ENCODE peak calls at places on chromosome 21, in five cellular contexts. One of them, this sample, is unnamed.

GRCh38 chr21:44714905-44715304 is 3.5 kb upstream of the TSPEAR start:
- DNase-seq in neuronal stem cell: no peak
- DNase-seq in H9: no peak
- DNase-seq in H1: peak; percentile 33
- DNase-seq in mesenchymal stem cell: no peak
- DNase-seq in this sample: no peak

GRCh38 chr21:46161800-46162592 is 6.6 kb upstream of the FTCD start:
- DNase-seq in H9: no peak
- DNase-seq in H1: peak; percentile 39
- DNase-seq in neuronal stem cell: no peak
- DNase-seq in mesenchymal stem cell: no peak
- DNase-seq in this sample: no peak

GRCh38 chr21:43931454-43931853 is 66.4 kb downstream of the AGPAT3 start:
- DNase-seq in neuronal stem cell: no peak
- DNase-seq in mesenchymal stem cell: no peak
- DNase-seq in H9: no peak
- DNase-seq in H1: no peak
- DNase-seq in this sample: no peak

GRCh38 chr21:31509108-31510017 is 150.1 kb upstream of the SOD1 start:
- DNase-seq in H9: peak; percentile 78
- DNase-seq in mesenchymal stem cell: peak; percentile 32
- DNase-seq in H1: peak; percentile 85
- DNase-seq in neuronal stem cell: no peak
- DNase-seq in this sample: no peak

GRCh38 chr21:18294100-18294499 is 49.5 kb downstream of the CHODL start:
- DNase-seq in H1: no peak
- DNase-seq in mesenchymal stem cell: no peak
- DNase-seq in H9: no peak
- DNase-seq in neuronal stem cell: no peak
- DNase-seq in this sample: no peak

GRCh38 chr21:39400173-39400572 is 45.4 kb downstream of the LCA5L start:
- DNase-seq in H9: no peak
- DNase-seq in H1: no peak
- DNase-seq in neuronal stem cell: no peak
- DNase-seq in mesenchymal stem cell: no peak
- DNase-seq in this sample: no peak

GRCh38 chr21:43812957-43813730 is 23.8 kb downstream of the RRP1 start:
- DNase-seq in mesenchymal stem cell: no peak
- DNase-seq in H1: no peak
- DNase-seq in neuronal stem cell: no peak
- DNase-seq in H9: no peak
- DNase-seq in this sample: no peak

GRCh38 chr21:45537746-45538291 is 4.4 kb downstream of the SLC19A1 start:
- DNase-seq in H9: no peak
- DNase-seq in H1: peak; percentile 29
- DNase-seq in mesenchymal stem cell: no peak
- DNase-seq in neuronal stem cell: no peak
- DNase-seq in this sample: no peak

GRCh38 chr21:44401386-44402160 is 48.2 kb downstream of the TRPM2 start:
- DNase-seq in H1: no peak
- DNase-seq in neuronal stem cell: no peak
- DNase-seq in mesenchymal stem cell: no peak
- DNase-seq in H9: no peak
- DNase-seq in this sample: no peak

GRCh38 chr21:16792155-16792554 is 720.7 kb upstream of the CXADR start:
- DNase-seq in H1: no peak
- DNase-seq in neuronal stem cell: no peak
- DNase-seq in mesenchymal stem cell: no peak
- DNase-seq in H9: no peak
- DNase-seq in this sample: no peak

GRCh38 chr21:44375281-44375651 is 21.8 kb downstream of the TRPM2 start:
- DNase-seq in mesenchymal stem cell: no peak
- DNase-seq in H1: no peak
- DNase-seq in neuronal stem cell: no peak
- DNase-seq in H9: no peak
- DNase-seq in this sample: no peak

GRCh38 chr21:17539743-17540341 is 27.0 kb downstream of the CXADR start:
- DNase-seq in neuronal stem cell: no peak
- DNase-seq in H9: no peak
- DNase-seq in mesenchymal stem cell: no peak
- DNase-seq in H1: no peak
- DNase-seq in this sample: no peak

GRCh38 chr21:44738621-44739020 is 27.2 kb upstream of the TSPEAR start:
- DNase-seq in H1: peak; percentile 22
- DNase-seq in neuronal stem cell: no peak
- DNase-seq in mesenchymal stem cell: no peak
- DNase-seq in H9: peak; percentile 9
- DNase-seq in this sample: no peak

GRCh38 chr21:31180256-31181088 is 142.2 kb upstream of the KRTAP19-8 start:
- DNase-seq in neuronal stem cell: no peak
- DNase-seq in mesenchymal stem cell: peak; percentile 63
- DNase-seq in H1: no peak
- DNase-seq in H9: no peak
- DNase-seq in this sample: peak; percentile 54

GRCh38 chr21:45278156-45278911 is 9.4 kb downstream of the POFUT2 start:
- DNase-seq in H1: no peak
- DNase-seq in H9: peak; percentile 17
- DNase-seq in mesenchymal stem cell: no peak
- DNase-seq in neuronal stem cell: no peak
- DNase-seq in this sample: no peak

GRCh38 chr21:46634966-46635323 is 529 bp upstream of the PRMT2 start:
- DNase-seq in H9: no peak
- DNase-seq in neuronal stem cell: peak; percentile 74
- DNase-seq in mesenchymal stem cell: peak; percentile 91
- DNase-seq in H1: no peak
- DNase-seq in this sample: peak; percentile 87

GRCh38 chr21:46080171-46081021 is 17.5 kb upstream of the COL6A2 start:
- DNase-seq in mesenchymal stem cell: no peak
- DNase-seq in H9: peak; percentile 33
- DNase-seq in neuronal stem cell: no peak
- DNase-seq in H1: no peak
- DNase-seq in this sample: no peak

GRCh38 chr21:32096411-32096810 is 182.4 kb downstream of the MIS18A start:
- DNase-seq in neuronal stem cell: peak; percentile 26
- DNase-seq in H1: peak; percentile 70
- DNase-seq in mesenchymal stem cell: no peak
- DNase-seq in H9: peak; percentile 68
- DNase-seq in this sample: no peak

GRCh38 chr21:28884481-28884880 is 108.2 kb downstream of the LTN1 start:
- DNase-seq in mesenchymal stem cell: no peak
- DNase-seq in H9: no peak
- DNase-seq in neuronal stem cell: no peak
- DNase-seq in H1: no peak
- DNase-seq in this sample: peak; percentile 8

GRCh38 chr21:34910396-34910795 is 138.7 kb downstream of the RUNX1 start:
- DNase-seq in neuronal stem cell: no peak
- DNase-seq in H9: no peak
- DNase-seq in mesenchymal stem cell: no peak
- DNase-seq in H1: no peak
- DNase-seq in this sample: no peak
- H2BK15ac ChIP-seq in neuronal stem cell: no peak overlapping the region
- H2BK15ac ChIP-seq in H9: no peak overlapping the region
- H2BK15ac ChIP-seq in mesenchymal stem cell: no peak overlapping the region
- H2BK15ac ChIP-seq in H1: no peak overlapping the region
- H2BK15ac ChIP-seq in this sample: peak overlapping the region; percentile 13

GRCh38 chr21:9008636-9009035 is 1512.7 kb upstream of the TPTE start:
- DNase-seq in H9: no peak
- DNase-seq in H1: no peak
- DNase-seq in mesenchymal stem cell: no peak
- DNase-seq in neuronal stem cell: no peak
- DNase-seq in this sample: no peak
- H3K9me3 ChIP-seq in H9: peaks cover 98% of the 10 kb centered on the region
- H3K9me3 ChIP-seq in H1: peaks cover 90% of the 10 kb centered on the region
- H3K9me3 ChIP-seq in mesenchymal stem cell: no peaks in the 10 kb centered on the region
- H3K9me3 ChIP-seq in neuronal stem cell: peaks cover 24% of the 10 kb centered on the region
- H3K9me3 ChIP-seq in this sample: peaks cover 47% of the 10 kb centered on the region

DNA sequence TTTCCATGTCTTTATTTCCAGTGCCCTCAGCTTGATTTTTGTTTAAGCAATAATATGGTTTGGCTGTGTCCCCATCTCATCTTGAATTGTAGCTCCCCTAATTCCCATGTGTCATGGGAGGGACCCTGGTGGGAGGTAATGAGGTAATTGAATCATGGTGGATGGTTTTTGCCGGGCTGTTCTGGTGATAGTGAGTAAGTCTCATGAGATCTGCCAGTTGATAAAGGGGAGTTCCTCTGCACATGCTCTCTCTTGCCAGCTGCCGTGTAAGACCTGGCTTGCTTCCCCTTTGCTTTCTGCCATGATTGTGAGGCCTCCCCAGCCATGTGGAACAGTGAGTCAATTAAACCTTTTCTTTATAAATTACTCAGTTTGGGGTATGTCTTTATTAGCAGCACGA is 559.6 kb upstream of the ADAMTS5 start:
- DNase-seq in mesenchymal stem cell: no peak
- DNase-seq in neuronal stem cell: no peak
- DNase-seq in H1: no peak
- DNase-seq in H9: no peak
- DNase-seq in this sample: no peak
- H4K91ac ChIP-seq in mesenchymal stem cell: no peak overlapping the region
- H4K91ac ChIP-seq in neuronal stem cell: no peak overlapping the region
- H4K91ac ChIP-seq in H1: no peak overlapping the region
- H4K91ac ChIP-seq in H9: no peak overlapping the region
- H4K91ac ChIP-seq in this sample: no peak overlapping the region

GRCh38 chr21:41642399-41642798 is 124.5 kb downstream of the RIPK4 start:
- DNase-seq in neuronal stem cell: no peak
- DNase-seq in H9: no peak
- DNase-seq in mesenchymal stem cell: no peak
- DNase-seq in H1: no peak
- DNase-seq in this sample: peak; percentile 43
- H2BK15ac ChIP-seq in neuronal stem cell: no peak overlapping the region
- H2BK15ac ChIP-seq in H9: no peak overlapping the region
- H2BK15ac ChIP-seq in mesenchymal stem cell: no peak overlapping the region
- H2BK15ac ChIP-seq in H1: no peak overlapping the region
- H2BK15ac ChIP-seq in this sample: peak overlapping the region; percentile 87

DNA sequence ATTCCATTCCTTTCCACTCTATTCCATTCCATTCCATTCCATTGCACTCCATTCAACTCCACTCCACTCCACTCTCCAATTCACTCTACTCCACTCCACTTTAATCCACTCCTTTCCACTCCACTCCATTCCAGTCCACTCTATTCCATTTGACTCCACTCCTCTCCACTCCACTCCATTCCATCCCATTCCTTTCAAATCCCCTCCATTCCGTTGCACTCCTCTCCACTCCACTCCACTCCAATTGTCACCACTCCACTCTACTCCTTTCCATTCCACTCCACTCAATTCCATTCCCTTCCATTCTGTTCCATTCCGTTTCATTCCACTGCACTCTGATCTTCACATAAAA is 2563.7 kb upstream of the TPTE start:
- DNase-seq in neuronal stem cell: no peak
- DNase-seq in mesenchymal stem cell: no peak
- DNase-seq in H9: no peak
- DNase-seq in H1: no peak
- DNase-seq in this sample: no peak
- H3K9me3 ChIP-seq in neuronal stem cell: peaks cover 22% of the 10 kb centered on the region
- H3K9me3 ChIP-seq in mesenchymal stem cell: peaks cover 78% of the 10 kb centered on the region
- H3K9me3 ChIP-seq in H9: peaks cover 24% of the 10 kb centered on the region
- H3K9me3 ChIP-seq in H1: peaks cover 72% of the 10 kb centered on the region
- H3K9me3 ChIP-seq in this sample: peaks cover 48% of the 10 kb centered on the region

GRCh38 chr21:33836408-33836807 is 79.2 kb downstream of the ATP5PO start:
- DNase-seq in H1: no peak
- DNase-seq in mesenchymal stem cell: no peak
- DNase-seq in neuronal stem cell: no peak
- DNase-seq in H9: no peak
- DNase-seq in this sample: no peak
- H4K91ac ChIP-seq in H1: no peak overlapping the region
- H4K91ac ChIP-seq in mesenchymal stem cell: no peak overlapping the region
- H4K91ac ChIP-seq in neuronal stem cell: no peak overlapping the region
- H4K91ac ChIP-seq in H9: no peak overlapping the region
- H4K91ac ChIP-seq in this sample: no peak overlapping the region

GRCh38 chr21:36640260-36641244 is 58.4 kb upstream of the SIM2 start:
- DNase-seq in mesenchymal stem cell: peak; percentile 8
- DNase-seq in H1: no peak
- DNase-seq in H9: peak; percentile 35
- DNase-seq in neuronal stem cell: no peak
- DNase-seq in this sample: peak; percentile 23

GRCh38 chr21:36641886-36642285 is 57.0 kb upstream of the SIM2 start:
- DNase-seq in H1: no peak
- DNase-seq in H9: no peak
- DNase-seq in mesenchymal stem cell: no peak
- DNase-seq in neuronal stem cell: no peak
- DNase-seq in this sample: no peak

GRCh38 chr21:36642777-36643176 is 56.1 kb upstream of the SIM2 start:
- DNase-seq in neuronal stem cell: no peak
- DNase-seq in H1: no peak
- DNase-seq in H9: no peak
- DNase-seq in mesenchymal stem cell: no peak
- DNase-seq in this sample: no peak

GRCh38 chr21:36641346-36641745 is 57.6 kb upstream of the SIM2 start:
- DNase-seq in mesenchymal stem cell: no peak
- DNase-seq in neuronal stem cell: no peak
- DNase-seq in H9: no peak
- DNase-seq in H1: no peak
- DNase-seq in this sample: no peak

GRCh38 chr21:36639769-36640168 is 59.1 kb upstream of the SIM2 start:
- DNase-seq in mesenchymal stem cell: no peak
- DNase-seq in H1: no peak
- DNase-seq in neuronal stem cell: no peak
- DNase-seq in H9: no peak
- DNase-seq in this sample: no peak
- H2BK15ac ChIP-seq in mesenchymal stem cell: no peak overlapping the region
- H2BK15ac ChIP-seq in H1: no peak overlapping the region
- H2BK15ac ChIP-seq in neuronal stem cell: no peak overlapping the region
- H2BK15ac ChIP-seq in H9: no peak overlapping the region
- H2BK15ac ChIP-seq in this sample: peak overlapping the region; percentile 14

GRCh38 chr21:38228115-38228514 is 28.7 kb upstream of the KCNJ15 start:
- DNase-seq in neuronal stem cell: no peak
- DNase-seq in mesenchymal stem cell: no peak
- DNase-seq in H9: peak; percentile 59
- DNase-seq in H1: peak; percentile 55
- DNase-seq in this sample: no peak

GRCh38 chr21:38223893-38224540 is 32.8 kb upstream of the KCNJ15 start:
- DNase-seq in mesenchymal stem cell: peak; percentile 16
- DNase-seq in neuronal stem cell: peak; percentile 49
- DNase-seq in H9: no peak
- DNase-seq in H1: peak; percentile 63
- DNase-seq in this sample: peak; percentile 26

GRCh38 chr21:38229260-38229877 is 27.4 kb upstream of the KCNJ15 start:
- DNase-seq in H9: no peak
- DNase-seq in neuronal stem cell: peak; percentile 4
- DNase-seq in mesenchymal stem cell: peak; percentile 8
- DNase-seq in H1: peak; percentile 46
- DNase-seq in this sample: no peak

GRCh38 chr21:38221594-38221993 is 35.2 kb upstream of the KCNJ15 start:
- DNase-seq in H9: no peak
- DNase-seq in neuronal stem cell: no peak
- DNase-seq in mesenchymal stem cell: no peak
- DNase-seq in H1: no peak
- DNase-seq in this sample: no peak

DNA sequence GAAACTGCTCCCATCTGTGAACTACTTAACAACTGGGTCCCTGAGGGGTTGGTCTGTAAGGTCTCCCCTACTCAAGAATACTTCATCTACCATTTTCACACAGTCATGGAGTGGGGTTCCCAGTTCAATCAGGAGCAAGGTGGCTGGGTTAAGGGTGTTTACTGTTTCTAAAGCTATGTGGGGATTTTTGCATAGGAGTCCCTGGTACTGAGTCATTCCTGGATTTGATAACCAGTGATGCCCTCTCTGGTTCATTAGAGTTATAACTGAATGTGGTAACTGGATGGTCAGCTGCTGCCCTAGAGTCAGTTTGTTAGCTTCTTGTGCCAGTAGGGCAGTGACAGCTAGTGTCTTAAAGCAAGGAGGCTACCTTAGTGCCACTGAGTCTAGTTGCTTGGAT is 29.4 kb upstream of the KCNJ15 start:
- DNase-seq in H1: no peak
- DNase-seq in neuronal stem cell: no peak
- DNase-seq in H9: no peak
- DNase-seq in mesenchymal stem cell: no peak
- DNase-seq in this sample: peak; percentile 11
- H3K9me3 ChIP-seq in H1: peaks cover 62% of the 10 kb centered on the region
- H3K9me3 ChIP-seq in neuronal stem cell: peaks cover 29% of the 10 kb centered on the region
- H3K9me3 ChIP-seq in H9: peaks cover 57% of the 10 kb centered on the region
- H3K9me3 ChIP-seq in mesenchymal stem cell: peaks cover 83% of the 10 kb centered on the region
- H3K9me3 ChIP-seq in this sample: peaks cover 42% of the 10 kb centered on the region